ENCODE peak calls at places on chromosomes 4 and X, in ten cellular contexts. G, I, N, L, Q, V, O, B, F and S are unnamed samples.

GRCh38 chr4:85177679-85178078 is 211.2 kb upstream of the WDFY3 start:
- DNase-seq in Q (no peak), G (no peak), V (no peak), O (no peak), L (no peak), I (no peak), B (no peak), F (no peak), N (no peak), S (no peak)

GRCh38 chrX:38060331-38060878 is 54.1 kb downstream of the SYTL5 start:
- DNase-seq in V (no peak), L (no peak), F (no peak), I (no peak), Q (no peak), G (no peak), O (no peak), B (no peak), N (no peak), S (no peak)

GRCh38 chr4:38710053-38710452 is 46.1 kb downstream of the KLF3 start:
- DNase-seq in V (no peak), Q (no peak), N (no peak), B (no peak), G (no peak), O (no peak), L (no peak), F (no peak), I (no peak), S (no peak)

GRCh38 chrX:119093991-119094741 is 21.4 kb downstream of the CT47C1 start:
- DNase-seq in N (no peak), B (no peak), O (no peak), V (no peak), L (no peak), G (no peak), Q (peak; percentile 37), F (no peak), I (no peak), S (no peak)

GRCh38 chr4:142282870-142283431 is 563.1 kb downstream of the INPP4B start:
- DNase-seq in O (no peak), G (no peak), F (no peak), L (peak; percentile 12), V (no peak), B (no peak), N (no peak), Q (no peak), I (peak; percentile 60), S (no peak)

GRCh38 chr4:144014808-144015207 is 4.4 kb downstream of the GYPB start:
- DNase-seq in V (no peak), O (no peak), L (no peak), Q (no peak), F (no peak), B (no peak), N (no peak), G (no peak), I (no peak), S (no peak)

GRCh38 chr4:27154706-27155105 is 294.1 kb downstream of the STIM2 start:
- DNase-seq in G (no peak), I (no peak), N (no peak), V (no peak), O (no peak), F (peak; percentile 2), L (no peak), B (no peak), Q (no peak), S (no peak)

GRCh38 chr4:39574946-39575345 is 47.7 kb upstream of the UGDH start:
- DNase-seq in F (no peak), V (no peak), N (no peak), B (no peak), G (no peak), Q (no peak), O (no peak), I (no peak), L (no peak), S (no peak)

GRCh38 chrX:25288676-25289075 is 272.9 kb upstream of the ARX start:
- DNase-seq in F (no peak), O (no peak), B (no peak), N (no peak), Q (no peak), L (no peak), I (no peak), V (no peak), G (no peak), S (no peak)

GRCh38 chrX:13669246-13669689 is 16.3 kb downstream of the TCEANC start:
- DNase-seq in L (peak; percentile 92), I (peak; percentile 72), B (peak; percentile 63), N (peak; percentile 90), Q (peak; percentile 87), V (peak; percentile 75), G (peak; percentile 49), F (peak; percentile 6), O (no peak), S (no peak)

GRCh38 chr4:4406455-4407298 is 19.8 kb downstream of the NSG1 start:
- DNase-seq in V (no peak), Q (no peak), N (no peak), G (no peak), B (no peak), L (no peak), O (no peak), F (no peak), I (no peak), S (no peak)

GRCh38 chr4:62927574-62927973 is 1481.7 kb downstream of the TECRL start:
- DNase-seq in V (no peak), I (no peak), N (no peak), G (no peak), O (no peak), Q (no peak), L (no peak), B (no peak), F (no peak), S (no peak)
- TF ChIP-seq POLR2A in V (no peak), I (no peak), N (no peak), G (no peak), O (no peak), Q (no peak), L (no peak), B (no peak), F (no peak), S (no peak)

GRCh38 chr4:781493-782216 is 44.3 kb downstream of the CPLX1 start:
- DNase-seq in N (peak; percentile 96), O (peak; percentile 96), Q (peak; percentile 97), V (peak; percentile 98), B (peak; percentile 98), G (peak; percentile 99), L (peak; percentile 99), I (peak; percentile 98), F (peak; percentile 92), S (peak; percentile 97)
- TF ChIP-seq POLR2A in N (peak; percentile 58), O (peak; percentile 92), Q (peak; percentile 75), V (peak; percentile 92), B (peak; percentile 73), G (peak; percentile 96), L (peak; percentile 97), I (peak; percentile 95), F (peak; percentile 84), S (peak; percentile 90)

GRCh38 chrX:23907106-23907495 is 637 bp downstream of the APOO start:
- DNase-seq in L (no peak), F (no peak), I (no peak), Q (no peak), G (peak; percentile 28), N (no peak), O (no peak), V (no peak), B (no peak), S (no peak)

GRCh38 chrX:23911436-23911835 is 3.6 kb downstream of the CXorf58 start:
- DNase-seq in Q (no peak), L (no peak), O (no peak), F (no peak), G (no peak), V (no peak), I (no peak), N (no peak), B (no peak), S (no peak)

GRCh38 chrX:23908219-23909003 is 605 bp downstream of the CXorf58 start:
- DNase-seq in V (no peak), G (no peak), Q (no peak), I (no peak), N (no peak), O (no peak), B (no peak), L (peak; percentile 17), F (no peak), S (no peak)

GRCh38 chrX:23904096-23904495 is 3.6 kb downstream of the APOO start:
- DNase-seq in G (peak; percentile 25), I (no peak), N (no peak), L (no peak), B (no peak), Q (no peak), F (no peak), V (no peak), O (no peak), S (no peak)

DNA sequence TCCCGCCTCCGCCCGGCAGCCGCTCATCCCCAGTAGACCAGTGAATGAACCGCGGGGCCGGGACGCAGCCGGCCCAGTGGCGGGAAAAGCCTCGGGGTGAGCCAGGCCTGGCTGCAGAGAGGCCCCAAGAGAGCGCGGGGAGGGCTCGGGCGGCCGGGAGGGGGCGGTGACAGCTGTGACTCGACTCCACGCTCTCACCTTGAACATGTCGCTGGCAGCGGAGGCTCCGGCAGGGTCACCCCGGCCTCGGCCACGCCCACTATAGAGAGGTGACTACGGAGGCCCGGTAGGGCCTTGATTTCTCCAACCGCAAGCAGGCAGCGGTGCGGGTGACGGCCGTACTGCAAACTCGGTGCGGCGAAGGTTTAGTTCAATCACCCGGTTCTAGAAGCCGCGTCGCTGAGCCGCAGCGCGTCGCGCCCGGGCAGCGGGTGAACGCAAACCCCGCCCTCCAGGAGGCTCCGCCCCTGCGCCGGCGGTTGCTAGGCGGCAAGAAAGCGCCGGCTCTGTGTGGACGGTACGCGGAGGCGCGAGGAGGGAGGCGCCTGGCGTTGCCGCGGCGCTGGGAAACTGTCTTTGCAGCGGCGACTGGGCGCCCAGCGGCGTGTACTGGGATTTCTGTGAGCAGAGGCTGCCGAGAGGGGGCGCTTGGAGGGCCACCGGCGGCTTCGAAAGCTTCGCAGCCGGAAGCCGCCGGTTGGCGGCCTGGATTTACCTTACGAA is at the start of the genes APOO and CXorf58:
- DNase-seq in F (peak; percentile 40), O (peak; percentile 37), B (peak; percentile 80), I (peak; percentile 72), V (peak; percentile 90), Q (peak; percentile 96), G (peak; percentile 90), L (peak; percentile 93), N (peak; percentile 83), S (peak; percentile 64)
- TF ChIP-seq POLR2A in F (no peak), O (no peak), B (no peak), I (peak; percentile 48), V (no peak), Q (peak; percentile 34), G (peak; percentile 72), L (peak; percentile 72), N (no peak), S (no peak)

DNA sequence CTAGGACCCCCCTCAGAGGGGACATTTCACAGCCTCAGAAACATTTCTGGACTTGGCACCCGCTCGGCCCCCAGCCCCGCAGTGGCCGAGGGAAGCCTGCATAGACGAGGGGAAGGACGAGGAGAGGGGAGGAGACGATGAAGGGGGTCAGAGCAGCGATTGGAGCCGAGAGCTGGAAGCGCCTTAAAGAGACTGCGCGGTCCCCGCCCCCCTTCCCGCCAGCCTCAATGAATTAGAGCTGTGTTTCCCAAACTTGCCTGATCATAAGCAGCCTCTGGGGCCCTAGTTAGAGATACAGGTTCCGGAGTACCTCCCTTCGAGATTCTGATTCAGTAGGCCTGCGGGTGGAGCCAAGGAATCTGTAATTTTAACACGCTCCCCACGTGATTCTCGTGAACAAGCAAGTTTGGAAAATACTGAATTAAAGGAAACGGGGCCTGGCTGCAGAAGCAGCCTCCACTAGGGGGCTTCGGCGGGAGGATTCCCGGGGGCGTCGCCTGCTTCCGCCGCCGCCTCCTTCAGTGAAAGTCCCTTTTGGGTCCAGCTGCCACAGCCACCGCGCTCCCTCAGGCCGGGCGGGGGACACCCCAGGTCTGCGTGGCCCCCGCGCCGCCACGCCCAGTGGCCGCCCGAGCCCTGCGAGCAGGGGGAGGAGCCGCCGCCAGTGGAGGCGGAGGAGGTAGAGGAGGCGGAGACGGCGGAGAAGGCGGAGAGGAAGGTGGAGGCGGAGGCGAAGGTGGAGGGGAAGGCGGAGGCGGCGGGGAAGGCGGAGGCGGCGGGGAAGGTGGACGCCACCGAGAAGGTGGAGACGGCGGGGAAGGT is at the start of gene USP27X:
- DNase-seq in Q (peak; percentile 76), I (peak; percentile 61), V (peak; percentile 76), O (no peak), N (peak; percentile 59), L (peak; percentile 81), B (peak; percentile 58), F (peak; percentile 30), G (peak; percentile 85), S (peak; percentile 54)
- TF ChIP-seq POLR2A in Q (peak; percentile 46), I (peak; percentile 29), V (peak; percentile 32), O (peak; percentile 22), N (no peak), L (peak; percentile 64), B (no peak), F (peak; percentile 35), G (no peak), S (no peak)